ENCODE peak calls at places on chromosomes 6 and 20, in six cellular contexts. V is AG09309, U is NCI-H774, E is GM18507, S is NB4, Q is WERI-Rb-1. Y is an unnamed sample.

GRCh38 chr6:1439349-1439748 is 50.0 kb downstream of the FOXF2 start:
- DNase-seq in U (no peak), S (no peak), Q (no peak), E (no peak), V (no peak), Y (no peak)

GRCh38 chr6:93036835-93037234 is 382.5 kb downstream of the EPHA7 start:
- DNase-seq in E (no peak), Q (no peak), V (no peak), S (peak), U (peak), Y (no peak)

GRCh38 chr6:5537967-5538366 is 276.7 kb downstream of the FARS2 start:
- DNase-seq in U (no peak), E (no peak), S (no peak), Q (no peak), V (peak), Y (no peak)

GRCh38 chr20:43963872-43964791 is 49.5 kb downstream of the TOX2 start:
- DNase-seq in E (no peak), S (peak), V (no peak), U (no peak), Q (no peak), Y (peak)

GRCh38 chr6:112321882-112322508 is 25.1 kb upstream of the RFPL4B start:
- DNase-seq in U (no peak), E (no peak), V (no peak), Q (no peak), S (no peak), Y (no peak)

GRCh38 chr6:150176152-150176551 is 33.3 kb downstream of the PPP1R14C start:
- DNase-seq in V (no peak), U (no peak), S (no peak), E (no peak), Q (no peak), Y (peak)

GRCh38 chr6:45002390-45002789 is 325.7 kb upstream of the RUNX2 start:
- DNase-seq in S (no peak), V (no peak), Q (no peak), E (no peak), U (no peak), Y (no peak)

GRCh38 chr6:79630883-79631799 is at the start of gene SH3BGRL2:
- DNase-seq in V (no peak), S (peak), U (peak), Q (peak), E (no peak), Y (peak)

GRCh38 chr20:54067606-54068174 is 2.7 kb downstream of the BCAS1 start:
- DNase-seq in S (no peak), U (no peak), Q (no peak), V (no peak), E (peak), Y (peak)

GRCh38 chr20:24664266-24664986 is 195.0 kb downstream of the SYNDIG1 start:
- DNase-seq in S (no peak), V (no peak), Q (no peak), U (no peak), E (no peak), Y (no peak)